ENCODE peak calls at places on chromosomes 13 and 19, in seven cellular contexts. O, W, B, E, T, U and Z are unnamed samples. For H3K4me1, the result is how much of the 10 kb centered on the place peaks cover.

GRCh38 chr13:21060063-21060826 is 1.1 kb downstream of the LATS2 start:
- ATAC-seq in O (peak), W (peak), B (peak), E (peak), T (peak), U (peak), Z (peak)

GRCh38 chr19:3557461-3558248 is at the start of gene MFSD12:
- ATAC-seq in O (peak), W (peak), B (peak), E (peak), T (peak), U (peak), Z (peak)

GRCh38 chr19:40274585-40275544 is 10.3 kb downstream of the AKT2 start:
- ATAC-seq in O (no peak), W (no peak), B (no peak), E (no peak), T (no peak), U (no peak), Z (no peak)

GRCh38 chr13:94994506-94994905 is 282.2 kb upstream of the SOX21 start:
- ATAC-seq in O (no peak), W (no peak), B (no peak), E (no peak), T (no peak), U (no peak), Z (no peak)

GRCh38 chr19:54047626-54048025 is 16.1 kb downstream of the VSTM1 start:
- ATAC-seq in O (no peak), W (no peak), B (no peak), E (no peak), T (peak), U (no peak), Z (no peak)

GRCh38 chr19:11576186-11576585 is 1.3 kb downstream of the ACP5 start:
- ATAC-seq in O (no peak), W (no peak), B (no peak), E (no peak), T (no peak), U (no peak), Z (no peak)

GRCh38 chr13:100673376-100673830 is 1.2 kb downstream of the TMTC4 start:
- ATAC-seq in O (no peak), W (peak), B (no peak), E (no peak), T (no peak), U (no peak), Z (no peak)

GRCh38 chr13:55402867-55403266 is 1737.9 kb upstream of the PRR20A start:
- ATAC-seq in O (no peak), W (no peak), B (no peak), E (no peak), T (no peak), U (no peak), Z (no peak)

GRCh38 chr19:16588824-16589577 is 16.8 kb upstream of the SLC35E1 start:
- ATAC-seq in O (no peak), W (no peak), B (no peak), E (no peak), T (no peak), U (no peak), Z (no peak)

GRCh38 chr19:16589917-16590316 is 17.7 kb upstream of the SLC35E1 start:
- ATAC-seq in O (no peak), W (no peak), B (no peak), E (no peak), T (no peak), U (no peak), Z (no peak)

GRCh38 chr19:16587031-16588023 is 15.1 kb upstream of the SLC35E1 start:
- ATAC-seq in O (no peak), W (peak), B (no peak), E (peak), T (peak), U (peak), Z (no peak)

GRCh38 chr19:16586477-16586871 is 14.3 kb upstream of the SLC35E1 start:
- ATAC-seq in O (no peak), W (no peak), B (no peak), E (no peak), T (no peak), U (no peak), Z (no peak)

DNA sequence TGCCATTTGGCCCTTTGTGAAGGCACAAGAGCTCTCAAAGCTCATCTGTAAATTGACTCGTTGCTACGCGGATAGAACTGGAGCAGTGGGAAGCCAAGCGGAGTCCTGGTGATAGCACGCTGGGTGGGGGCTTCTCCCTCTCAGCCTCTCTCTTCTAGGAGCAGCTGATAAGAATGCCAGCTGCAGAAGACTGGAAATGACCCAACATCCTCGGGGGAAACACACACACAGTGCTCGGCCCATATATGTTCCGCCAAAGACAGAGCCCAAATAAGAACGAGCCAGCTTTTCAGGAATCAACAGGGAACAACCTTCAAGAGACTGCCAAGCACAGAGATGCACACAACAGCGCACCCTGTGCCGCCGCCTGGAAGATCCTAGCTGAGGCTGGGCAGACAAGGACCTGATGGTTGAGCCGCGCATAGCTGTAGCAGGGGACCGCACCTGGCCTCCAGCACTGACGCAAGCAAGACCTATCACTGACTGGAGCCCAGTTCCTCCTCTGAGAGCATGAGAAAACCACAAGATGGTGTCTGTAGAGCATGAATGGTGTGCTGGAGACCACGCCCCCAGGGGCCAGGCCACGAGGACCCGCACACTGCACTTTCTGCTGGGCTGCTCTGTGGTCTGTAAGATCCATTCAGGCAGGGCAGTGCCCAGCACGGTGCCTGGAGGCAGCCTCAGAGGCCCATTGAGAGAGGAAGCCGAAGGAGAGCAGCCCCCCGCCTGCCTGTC is 16.0 kb upstream of the SLC35E1 start:
- ATAC-seq in O (no peak), W (peak), B (peak), E (peak), T (peak), U (no peak), Z (peak)
- TF ChIP-seq CTCF in O (no peak), W (peak), B (no peak), E (peak), T (no peak), U (no peak), Z (no peak)

GRCh38 chr19:2306971-2307370 is 983 bp downstream of the LINGO3 start:
- ATAC-seq in O (no peak), W (no peak), B (no peak), E (no peak), T (no peak), U (no peak), Z (no peak)
- H3K4me1 ChIP-seq in O (under half), W (under half), B (under half), E (under half), T (under half), U (under half), Z (under half)

GRCh38 chr19:37655689-37656491 is 625 bp upstream of the ZFP30 start:
- ATAC-seq in O (peak), W (peak), B (peak), E (peak), T (peak), U (peak), Z (peak)
- H3K27ac ChIP-seq in O (peak), W (peak), B (peak), E (peak), T (peak), U (peak), Z (peak)

DNA sequence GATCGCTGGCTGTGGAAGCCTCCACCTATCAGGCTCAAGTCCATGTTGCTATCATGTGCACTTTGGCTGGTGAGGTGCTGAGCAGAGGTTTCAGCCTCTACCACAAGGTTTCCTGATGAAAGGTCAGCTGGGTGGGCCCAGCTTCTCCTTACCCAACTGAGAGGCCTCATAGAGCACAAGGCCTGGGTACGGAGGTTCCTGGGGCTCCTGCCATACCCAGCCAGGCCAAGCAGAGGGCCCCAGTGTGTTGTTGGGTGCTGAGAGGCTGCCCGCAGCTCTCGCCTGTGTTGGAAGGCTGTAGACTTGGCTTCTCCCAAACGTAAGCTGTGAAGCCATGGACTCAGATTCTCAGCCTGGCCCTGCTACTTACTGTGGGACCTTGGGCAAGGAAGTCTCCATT is 28.2 kb downstream of the ACTN4 start:
- ATAC-seq in O (peak), W (no peak), B (no peak), E (peak), T (peak), U (no peak), Z (no peak)
- TF ChIP-seq CTCF in O (no peak), W (no peak), B (no peak), E (peak), T (no peak), U (no peak), Z (no peak)

DNA sequence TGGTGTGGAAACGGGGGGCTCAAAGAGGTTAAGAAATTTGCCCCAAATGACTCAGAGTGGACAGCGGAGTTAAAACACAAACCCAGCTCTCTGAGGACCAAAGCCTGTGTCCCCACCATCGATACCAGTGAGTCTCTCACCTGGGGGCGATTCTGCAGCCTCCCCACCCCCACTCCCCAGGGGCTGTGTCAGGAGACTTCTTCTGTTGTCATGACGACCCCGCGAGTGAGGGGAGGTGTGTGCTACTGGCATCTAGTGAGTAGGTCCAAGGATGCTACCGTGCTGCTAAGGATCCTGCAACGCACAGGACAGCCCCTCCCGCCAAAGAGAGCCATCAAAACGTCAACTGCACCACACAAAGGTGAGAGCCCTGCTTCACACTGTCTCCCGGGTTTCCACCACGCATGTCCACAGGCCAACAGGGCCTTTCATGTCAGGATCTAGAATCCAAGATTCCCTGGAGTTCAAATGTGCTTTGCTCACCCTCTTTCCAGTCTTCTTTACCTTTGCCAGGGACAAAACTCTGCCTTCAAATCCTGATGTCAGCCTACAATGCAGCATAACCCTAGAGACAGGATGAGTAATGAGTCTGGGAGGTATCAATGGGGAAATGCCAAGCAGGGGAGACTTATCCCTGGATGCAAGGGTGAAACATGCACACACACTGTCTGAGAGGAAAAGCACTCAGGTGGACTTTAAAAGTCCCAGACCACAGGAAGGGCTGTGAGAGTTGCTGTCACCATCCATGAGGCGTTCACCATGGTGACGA is 3.9 kb downstream of the RANBP3 start:
- ATAC-seq in O (no peak), W (no peak), B (no peak), E (no peak), T (no peak), U (no peak), Z (no peak)
- H3K4me1 ChIP-seq in O (under half), W (under half), B (under half), E (half or more), T (half or more), U (under half), Z (half or more)